ENCODE peak calls at places on chromosomes 5 and 9, in nine cellular contexts. One of them, this sample, is unnamed.

GRCh38 chr5:181261320-181262085 is 560 bp upstream of the TRIM52 start:
- DNase-seq in HCT116: peak
- DNase-seq in breast epithelium: peak
- DNase-seq in transverse colon: peak
- DNase-seq in endothelial cell of umbilical vein: peak
- DNase-seq in sigmoid colon: peak
- DNase-seq in spleen: peak
- DNase-seq in stomach: peak
- DNase-seq in H1: peak
- DNase-seq in this sample: peak

GRCh38 chr5:51033215-51033614 is 350.0 kb upstream of the ISL1 start:
- DNase-seq in HCT116: no peak
- DNase-seq in breast epithelium: no peak
- DNase-seq in transverse colon: no peak
- DNase-seq in endothelial cell of umbilical vein: no peak
- DNase-seq in sigmoid colon: no peak
- DNase-seq in spleen: no peak
- DNase-seq in stomach: peak
- DNase-seq in H1: no peak
- DNase-seq in this sample: no peak

GRCh38 chr9:18910435-18910834 is 122.6 kb downstream of the SAXO1 start:
- DNase-seq in HCT116: no peak
- DNase-seq in breast epithelium: no peak
- DNase-seq in transverse colon: no peak
- DNase-seq in endothelial cell of umbilical vein: no peak
- DNase-seq in sigmoid colon: no peak
- DNase-seq in spleen: no peak
- DNase-seq in stomach: no peak
- DNase-seq in H1: no peak
- DNase-seq in this sample: no peak

GRCh38 chr5:115309751-115310370 is 13.4 kb upstream of the CCDC112 start:
- DNase-seq in HCT116: peak
- DNase-seq in breast epithelium: no peak
- DNase-seq in transverse colon: no peak
- DNase-seq in endothelial cell of umbilical vein: peak
- DNase-seq in sigmoid colon: no peak
- DNase-seq in spleen: no peak
- DNase-seq in stomach: no peak
- DNase-seq in H1: no peak
- DNase-seq in this sample: no peak

GRCh38 chr9:116005267-116005666 is 148.3 kb upstream of the PAPPA start:
- DNase-seq in HCT116: no peak
- DNase-seq in breast epithelium: no peak
- DNase-seq in transverse colon: no peak
- DNase-seq in endothelial cell of umbilical vein: no peak
- DNase-seq in sigmoid colon: no peak
- DNase-seq in spleen: no peak
- DNase-seq in stomach: no peak
- DNase-seq in H1: no peak
- DNase-seq in this sample: no peak

GRCh38 chr9:87502446-87503232 is 5.0 kb downstream of the DAPK1 start:
- DNase-seq in HCT116: no peak
- DNase-seq in breast epithelium: no peak
- DNase-seq in transverse colon: peak
- DNase-seq in endothelial cell of umbilical vein: no peak
- DNase-seq in sigmoid colon: no peak
- DNase-seq in spleen: no peak
- DNase-seq in stomach: peak
- DNase-seq in H1: no peak
- DNase-seq in this sample: no peak

GRCh38 chr9:129894106-129894823 is 59.0 kb downstream of the USP20 start:
- DNase-seq in HCT116: no peak
- DNase-seq in breast epithelium: no peak
- DNase-seq in transverse colon: no peak
- DNase-seq in endothelial cell of umbilical vein: no peak
- DNase-seq in sigmoid colon: no peak
- DNase-seq in spleen: peak
- DNase-seq in stomach: no peak
- DNase-seq in H1: no peak
- DNase-seq in this sample: no peak

GRCh38 chr9:5629312-5630037 is 568 bp downstream of the RIC1 start:
- DNase-seq in HCT116: no peak
- DNase-seq in breast epithelium: peak
- DNase-seq in transverse colon: peak
- DNase-seq in endothelial cell of umbilical vein: peak
- DNase-seq in sigmoid colon: peak
- DNase-seq in spleen: no peak
- DNase-seq in stomach: peak
- DNase-seq in H1: no peak
- DNase-seq in this sample: no peak

GRCh38 chr9:100933656-100934055 is 94.9 kb upstream of the PLPPR1 start:
- DNase-seq in HCT116: no peak
- DNase-seq in breast epithelium: no peak
- DNase-seq in transverse colon: no peak
- DNase-seq in endothelial cell of umbilical vein: no peak
- DNase-seq in sigmoid colon: no peak
- DNase-seq in spleen: no peak
- DNase-seq in stomach: no peak
- DNase-seq in H1: no peak
- DNase-seq in this sample: no peak

GRCh38 chr5:28810751-28811136 is 1772.4 kb upstream of the CDH9 start:
- DNase-seq in HCT116: no peak
- DNase-seq in breast epithelium: no peak
- DNase-seq in transverse colon: no peak
- DNase-seq in endothelial cell of umbilical vein: no peak
- DNase-seq in sigmoid colon: no peak
- DNase-seq in spleen: no peak
- DNase-seq in stomach: no peak
- DNase-seq in H1: no peak
- DNase-seq in this sample: no peak

GRCh38 chr5:143101134-143101533 is 302.4 kb downstream of the NR3C1 start:
- DNase-seq in HCT116: no peak
- DNase-seq in breast epithelium: no peak
- DNase-seq in transverse colon: no peak
- DNase-seq in endothelial cell of umbilical vein: no peak
- DNase-seq in sigmoid colon: no peak
- DNase-seq in spleen: no peak
- DNase-seq in stomach: no peak
- DNase-seq in H1: no peak
- DNase-seq in this sample: peak

GRCh38 chr5:170865622-170866021 is 3.8 kb downstream of the RANBP17 start:
- DNase-seq in HCT116: no peak
- DNase-seq in breast epithelium: no peak
- DNase-seq in transverse colon: no peak
- DNase-seq in endothelial cell of umbilical vein: no peak
- DNase-seq in sigmoid colon: no peak
- DNase-seq in spleen: no peak
- DNase-seq in stomach: no peak
- DNase-seq in H1: no peak
- DNase-seq in this sample: no peak

GRCh38 chr9:137136261-137136925 is 2.6 kb upstream of the GRIN1 start:
- DNase-seq in HCT116: no peak
- DNase-seq in breast epithelium: no peak
- DNase-seq in transverse colon: peak
- DNase-seq in endothelial cell of umbilical vein: no peak
- DNase-seq in sigmoid colon: no peak
- DNase-seq in spleen: no peak
- DNase-seq in stomach: no peak
- DNase-seq in H1: peak
- DNase-seq in this sample: no peak

GRCh38 chr9:22354699-22355384 is 91.8 kb upstream of the DMRTA1 start:
- DNase-seq in HCT116: no peak
- DNase-seq in breast epithelium: no peak
- DNase-seq in transverse colon: no peak
- DNase-seq in endothelial cell of umbilical vein: no peak
- DNase-seq in sigmoid colon: no peak
- DNase-seq in spleen: no peak
- DNase-seq in stomach: no peak
- DNase-seq in H1: no peak
- DNase-seq in this sample: no peak

GRCh38 chr9:129319076-129319937 is 141.2 kb upstream of the IER5L start:
- DNase-seq in HCT116: no peak
- DNase-seq in breast epithelium: no peak
- DNase-seq in transverse colon: no peak
- DNase-seq in endothelial cell of umbilical vein: no peak
- DNase-seq in sigmoid colon: peak
- DNase-seq in spleen: peak
- DNase-seq in stomach: peak
- DNase-seq in H1: no peak
- DNase-seq in this sample: no peak

GRCh38 chr9:91724068-91724440 is 226.0 kb downstream of the ROR2 start:
- DNase-seq in HCT116: no peak
- DNase-seq in breast epithelium: no peak
- DNase-seq in transverse colon: no peak
- DNase-seq in endothelial cell of umbilical vein: no peak
- DNase-seq in sigmoid colon: no peak
- DNase-seq in spleen: no peak
- DNase-seq in stomach: no peak
- DNase-seq in H1: no peak
- DNase-seq in this sample: no peak

DNA sequence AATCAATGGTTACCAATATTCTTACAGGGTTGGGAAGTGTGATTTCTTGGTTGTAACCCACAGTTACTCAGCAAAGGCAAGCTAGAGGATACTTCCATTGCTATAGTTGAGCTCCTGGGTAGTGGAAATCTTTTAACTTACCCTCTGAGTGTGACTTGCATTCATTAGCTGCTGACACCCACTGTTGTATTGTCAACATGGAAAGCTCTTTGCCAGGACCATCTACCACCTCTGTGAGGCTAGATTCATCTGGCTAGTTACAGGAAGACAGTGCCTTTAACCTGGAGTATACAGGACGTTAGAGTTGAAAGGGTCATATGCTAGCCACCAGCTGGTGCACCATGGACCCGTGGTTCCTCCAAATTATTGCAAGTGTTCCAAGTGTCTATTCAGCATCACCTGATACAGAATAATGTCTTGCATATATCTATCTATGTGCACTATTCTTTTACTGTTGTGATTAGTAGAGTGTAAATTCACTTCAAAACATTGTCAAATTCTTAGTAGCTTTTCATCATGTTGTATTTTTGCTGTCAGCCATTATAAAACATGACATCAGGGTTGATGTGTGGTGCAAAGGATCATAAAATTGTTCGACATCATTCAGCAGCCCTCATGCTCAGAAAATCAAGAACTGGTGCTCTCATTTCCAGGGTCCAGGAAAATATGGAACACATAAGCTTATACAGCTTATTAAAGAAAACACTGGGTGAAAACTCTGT is 239.0 kb downstream of the PJA2 start:
- DNase-seq in HCT116: no peak
- DNase-seq in breast epithelium: no peak
- DNase-seq in transverse colon: no peak
- DNase-seq in endothelial cell of umbilical vein: no peak
- DNase-seq in sigmoid colon: no peak
- DNase-seq in spleen: no peak
- DNase-seq in stomach: no peak
- DNase-seq in H1: no peak
- DNase-seq in this sample: no peak
- TF ChIP-seq POLR2AphosphoS5 in HCT116: no peak
- TF ChIP-seq POLR2AphosphoS5 in breast epithelium: no peak
- TF ChIP-seq POLR2AphosphoS5 in transverse colon: no peak
- TF ChIP-seq POLR2AphosphoS5 in endothelial cell of umbilical vein: no peak
- TF ChIP-seq POLR2AphosphoS5 in sigmoid colon: no peak
- TF ChIP-seq POLR2AphosphoS5 in spleen: no peak
- TF ChIP-seq POLR2AphosphoS5 in stomach: no peak
- TF ChIP-seq POLR2AphosphoS5 in H1: no peak
- TF ChIP-seq POLR2AphosphoS5 in this sample: no peak

DNA sequence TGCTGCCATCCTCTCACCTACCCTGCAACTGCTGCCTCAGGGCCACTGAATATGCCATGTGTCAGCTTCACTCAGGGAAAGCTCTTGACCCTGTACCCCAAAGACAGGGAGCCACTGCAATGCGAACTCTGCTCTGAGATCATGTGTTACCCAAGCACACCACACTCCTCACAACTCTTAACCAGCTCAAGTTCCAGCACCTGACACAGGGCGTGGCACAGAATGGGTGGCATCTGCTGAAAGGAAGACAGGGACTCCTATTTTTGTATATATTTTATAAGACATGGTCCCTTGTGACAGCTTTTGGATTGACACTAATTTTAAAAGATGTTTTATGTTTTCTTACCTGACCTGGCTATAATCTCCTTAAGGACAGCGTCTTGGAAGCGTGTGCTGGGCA is 10.7 kb downstream of the PHYKPL start:
- DNase-seq in HCT116: no peak
- DNase-seq in breast epithelium: no peak
- DNase-seq in transverse colon: peak
- DNase-seq in endothelial cell of umbilical vein: no peak
- DNase-seq in sigmoid colon: no peak
- DNase-seq in spleen: no peak
- DNase-seq in stomach: no peak
- DNase-seq in H1: no peak
- DNase-seq in this sample: no peak
- TF ChIP-seq POLR2A in HCT116: no peak
- TF ChIP-seq POLR2A in breast epithelium: no peak
- TF ChIP-seq POLR2A in transverse colon: no peak
- TF ChIP-seq POLR2A in endothelial cell of umbilical vein: no peak
- TF ChIP-seq POLR2A in sigmoid colon: no peak
- TF ChIP-seq POLR2A in spleen: no peak
- TF ChIP-seq POLR2A in stomach: no peak
- TF ChIP-seq POLR2A in H1: no peak
- TF ChIP-seq POLR2A in this sample: no peak

DNA sequence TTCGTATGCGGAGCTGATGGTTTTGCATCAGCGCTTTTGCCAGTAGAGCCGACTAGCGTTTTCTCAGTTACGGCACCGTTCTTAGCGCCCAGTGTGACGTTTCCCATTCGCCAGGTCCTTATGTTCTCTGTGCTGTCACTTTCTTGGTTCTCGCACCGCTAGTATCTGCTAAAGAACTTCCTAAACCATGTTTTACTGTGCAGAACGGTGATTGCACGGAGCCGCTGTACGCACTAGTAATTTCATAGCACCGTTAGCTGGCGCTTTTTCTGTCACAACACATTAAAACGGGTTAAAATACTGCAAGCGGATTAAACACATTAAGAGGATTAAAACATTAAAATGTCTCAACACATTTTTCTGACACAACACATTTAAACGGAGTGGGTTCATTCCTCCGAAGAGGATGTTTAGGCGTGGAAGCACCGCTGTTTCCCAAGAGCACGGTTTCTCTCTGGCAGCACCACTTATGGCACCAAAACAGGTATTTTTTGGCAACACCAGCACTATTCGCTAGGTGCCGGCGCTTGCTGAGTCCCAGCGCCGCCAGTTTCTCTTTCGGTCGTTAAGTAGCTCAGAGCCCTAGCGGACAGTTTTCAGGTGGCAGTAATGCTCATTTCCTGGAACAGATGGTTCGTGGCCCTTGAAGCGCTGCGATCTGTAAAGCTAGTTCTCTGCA is 20.4 kb downstream of the ANXA2R start:
- DNase-seq in HCT116: peak
- DNase-seq in breast epithelium: peak
- DNase-seq in transverse colon: peak
- DNase-seq in endothelial cell of umbilical vein: peak
- DNase-seq in sigmoid colon: no peak
- DNase-seq in spleen: peak
- DNase-seq in stomach: peak
- DNase-seq in H1: no peak
- DNase-seq in this sample: no peak
- TF ChIP-seq POLR2AphosphoS5 in HCT116: no peak
- TF ChIP-seq POLR2AphosphoS5 in breast epithelium: no peak
- TF ChIP-seq POLR2AphosphoS5 in transverse colon: peak
- TF ChIP-seq POLR2AphosphoS5 in endothelial cell of umbilical vein: no peak
- TF ChIP-seq POLR2AphosphoS5 in sigmoid colon: peak
- TF ChIP-seq POLR2AphosphoS5 in spleen: peak
- TF ChIP-seq POLR2AphosphoS5 in stomach: peak
- TF ChIP-seq POLR2AphosphoS5 in H1: no peak
- TF ChIP-seq POLR2AphosphoS5 in this sample: peak

GRCh38 chr5:172902497-172903472 is 56.4 kb upstream of the RPL26L1 start:
- DNase-seq in HCT116: peak
- DNase-seq in breast epithelium: peak
- DNase-seq in transverse colon: peak
- DNase-seq in endothelial cell of umbilical vein: peak
- DNase-seq in sigmoid colon: peak
- DNase-seq in spleen: no peak
- DNase-seq in stomach: peak
- DNase-seq in H1: peak
- DNase-seq in this sample: no peak
- TF ChIP-seq POLR2A in HCT116: no peak
- TF ChIP-seq POLR2A in breast epithelium: no peak
- TF ChIP-seq POLR2A in transverse colon: no peak
- TF ChIP-seq POLR2A in endothelial cell of umbilical vein: no peak
- TF ChIP-seq POLR2A in sigmoid colon: no peak
- TF ChIP-seq POLR2A in spleen: no peak
- TF ChIP-seq POLR2A in stomach: no peak
- TF ChIP-seq POLR2A in H1: no peak
- TF ChIP-seq POLR2A in this sample: no peak

This sample was measured in GM12891.